ENCODE peak calls at places on chromosomes 3 and 15, in eight cellular contexts. M, H, U, L, F, C, I and R are unnamed samples.
A peak's percentile ranks its signal among the peaks of the same experiment; 100 is the strongest.

GRCh38 chr3:23537006-23537620 is 268.6 kb upstream of the UBE2E1 start:
- DNase-seq in L (no peak), H (peak; percentile 79), I (no peak), C (peak; percentile 3), F (no peak), U (peak; percentile 62), M (no peak), R (no peak)

GRCh38 chr3:34599595-34599994 is 801.2 kb downstream of the PDCD6IP start:
- DNase-seq in M (no peak), C (no peak), L (no peak), U (no peak), F (no peak), H (no peak), I (no peak), R (no peak)

GRCh38 chr15:64825081-64825430 is 391 bp downstream of the PIF1 start:
- DNase-seq in M (no peak), F (no peak), I (no peak), C (no peak), U (no peak), H (no peak), L (no peak), R (peak; percentile 46)

GRCh38 chr3:49702672-49703071 is 13.3 kb downstream of the RNF123 start:
- DNase-seq in I (no peak), M (no peak), H (no peak), U (no peak), L (no peak), C (no peak), F (no peak), R (no peak)

GRCh38 chr3:112632596-112632995 is 8.3 kb downstream of the CCDC80 start:
- DNase-seq in U (no peak), F (no peak), H (no peak), L (no peak), M (no peak), C (no peak), I (no peak), R (no peak)

GRCh38 chr15:76988874-76989780 is 5.8 kb upstream of the PSTPIP1 start:
- DNase-seq in U (no peak), L (no peak), H (no peak), C (no peak), F (no peak), I (no peak), M (no peak), R (peak; percentile 39)

GRCh38 chr3:186839874-186840641 is 2.5 kb upstream of the ADIPOQ start:
- DNase-seq in C (no peak), L (no peak), I (no peak), U (peak; percentile 21), H (no peak), M (no peak), F (peak; percentile 48), R (no peak)

GRCh38 chr3:30344288-30344687 is 262.1 kb upstream of the TGFBR2 start:
- DNase-seq in H (no peak), I (no peak), F (no peak), C (no peak), L (no peak), M (no peak), U (no peak), R (no peak)

GRCh38 chr3:70264122-70264780 is 48.2 kb downstream of the MDFIC2 start:
- DNase-seq in I (peak; percentile 35), H (no peak), C (no peak), M (no peak), L (peak; percentile 17), U (no peak), F (no peak), R (no peak)

GRCh38 chr3:122466701-122467240 is 48.0 kb downstream of the KPNA1 start:
- DNase-seq in M (no peak), F (no peak), L (no peak), H (no peak), U (no peak), I (no peak), C (no peak), R (no peak)

GRCh38 chr3:34859741-34860140 is 779.6 kb upstream of the ARPP21 start:
- DNase-seq in I (no peak), L (no peak), H (no peak), U (no peak), M (no peak), F (no peak), C (no peak), R (no peak)

GRCh38 chr3:141996437-141996836 is 120.0 kb downstream of the ATP1B3 start:
- DNase-seq in H (no peak), M (no peak), U (no peak), C (no peak), F (peak; percentile 40), L (no peak), I (no peak), R (no peak)

GRCh38 chr3:142000341-142000870 is 124.0 kb downstream of the ATP1B3 start:
- DNase-seq in U (no peak), H (no peak), M (no peak), I (no peak), F (no peak), L (no peak), C (no peak), R (no peak)

GRCh38 chr3:141994856-141995255 is 118.4 kb downstream of the ATP1B3 start:
- DNase-seq in F (no peak), U (no peak), H (no peak), I (no peak), M (no peak), L (no peak), C (no peak), R (no peak)

GRCh38 chr3:142003291-142003690 is 126.8 kb downstream of the ATP1B3 start:
- DNase-seq in M (no peak), L (no peak), F (no peak), C (no peak), U (no peak), I (no peak), H (peak; percentile 16), R (no peak)

GRCh38 chr3:141998674-141999290 is 122.3 kb downstream of the ATP1B3 start:
- DNase-seq in I (no peak), U (no peak), C (no peak), F (peak; percentile 26), H (no peak), L (no peak), M (no peak), R (no peak)
- TF ChIP-seq CTCF in I (peak; percentile 8), U (no peak), C (no peak), F (peak; percentile 47), H (no peak), L (no peak), M (no peak), R (peak; percentile 24)

GRCh38 chr3:140092883-140093536 is 158.0 kb downstream of the CLSTN2 start:
- DNase-seq in C (no peak), U (no peak), H (peak; percentile 6), I (no peak), M (no peak), L (no peak), F (no peak), R (peak; percentile 17)
- TF ChIP-seq CTCF in C (no peak), U (no peak), H (peak; percentile 43), I (no peak), M (no peak), L (no peak), F (no peak), R (peak; percentile 39)

DNA sequence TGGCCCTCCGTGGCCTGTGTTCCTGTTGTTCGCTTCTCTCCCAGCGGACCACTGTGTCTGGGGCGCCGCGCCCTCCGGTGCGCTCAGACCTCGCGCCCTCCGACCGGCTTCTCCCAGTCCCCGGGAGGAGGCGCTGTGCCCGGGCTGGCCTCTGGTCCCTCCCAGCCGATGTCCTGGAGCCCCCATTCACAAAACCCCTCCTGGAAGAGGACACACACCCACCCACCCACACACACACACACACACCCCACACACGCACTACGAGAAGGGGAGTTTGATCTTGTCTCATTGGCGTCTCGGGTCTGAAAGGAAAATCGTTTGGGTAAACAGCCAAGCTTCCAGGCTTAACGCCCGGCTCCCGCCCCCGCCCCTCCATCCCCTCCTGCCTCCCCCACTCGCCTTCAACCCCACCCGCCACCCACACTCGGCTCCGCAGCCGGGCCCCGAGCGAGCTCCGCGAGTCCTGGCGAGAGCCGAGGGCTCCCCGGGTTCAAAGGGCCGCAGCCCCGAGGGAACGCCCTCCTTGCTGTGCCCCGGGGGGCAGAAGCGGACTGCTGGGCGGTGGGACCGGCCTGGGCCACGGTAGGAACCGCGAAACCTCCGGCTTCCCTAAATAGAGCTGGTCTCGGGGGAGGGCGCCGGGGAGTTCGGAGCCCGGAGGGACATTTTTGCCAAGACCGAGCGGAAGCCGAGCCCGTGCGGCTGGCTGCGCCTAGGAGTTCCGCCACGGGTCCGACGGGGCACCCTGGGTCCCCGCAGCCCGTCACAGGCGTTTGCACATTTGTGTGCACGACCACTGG is 23.6 kb downstream of the NR2F2 start:
- DNase-seq in H (peak; percentile 88), L (no peak), F (peak; percentile 67), C (peak; percentile 76), U (peak; percentile 72), I (no peak), M (no peak), R (no peak)
- TF ChIP-seq CTCF in H (peak; percentile 80), L (no peak), F (peak; percentile 61), C (peak; percentile 33), U (peak; percentile 54), I (no peak), M (no peak), R (no peak)

GRCh38 chr15:83105450-83105849 is 2.0 kb upstream of the TM6SF1 start:
- DNase-seq in C (no peak), L (no peak), M (no peak), F (no peak), U (no peak), I (no peak), H (no peak), R (no peak)

GRCh38 chr15:83108266-83109219 is 1.1 kb downstream of the TM6SF1 start:
- DNase-seq in M (peak; percentile 53), C (no peak), L (peak; percentile 57), F (peak; percentile 75), H (no peak), U (no peak), I (peak; percentile 41), R (peak; percentile 83)

GRCh38 chr15:83107841-83108181 is 366 bp downstream of the TM6SF1 start:
- DNase-seq in U (no peak), M (no peak), C (no peak), I (no peak), F (no peak), L (no peak), H (no peak), R (no peak)

GRCh38 chr15:83109532-83109931 is 2.1 kb downstream of the TM6SF1 start:
- DNase-seq in L (no peak), U (no peak), M (no peak), H (no peak), F (no peak), I (no peak), C (no peak), R (no peak)

DNA sequence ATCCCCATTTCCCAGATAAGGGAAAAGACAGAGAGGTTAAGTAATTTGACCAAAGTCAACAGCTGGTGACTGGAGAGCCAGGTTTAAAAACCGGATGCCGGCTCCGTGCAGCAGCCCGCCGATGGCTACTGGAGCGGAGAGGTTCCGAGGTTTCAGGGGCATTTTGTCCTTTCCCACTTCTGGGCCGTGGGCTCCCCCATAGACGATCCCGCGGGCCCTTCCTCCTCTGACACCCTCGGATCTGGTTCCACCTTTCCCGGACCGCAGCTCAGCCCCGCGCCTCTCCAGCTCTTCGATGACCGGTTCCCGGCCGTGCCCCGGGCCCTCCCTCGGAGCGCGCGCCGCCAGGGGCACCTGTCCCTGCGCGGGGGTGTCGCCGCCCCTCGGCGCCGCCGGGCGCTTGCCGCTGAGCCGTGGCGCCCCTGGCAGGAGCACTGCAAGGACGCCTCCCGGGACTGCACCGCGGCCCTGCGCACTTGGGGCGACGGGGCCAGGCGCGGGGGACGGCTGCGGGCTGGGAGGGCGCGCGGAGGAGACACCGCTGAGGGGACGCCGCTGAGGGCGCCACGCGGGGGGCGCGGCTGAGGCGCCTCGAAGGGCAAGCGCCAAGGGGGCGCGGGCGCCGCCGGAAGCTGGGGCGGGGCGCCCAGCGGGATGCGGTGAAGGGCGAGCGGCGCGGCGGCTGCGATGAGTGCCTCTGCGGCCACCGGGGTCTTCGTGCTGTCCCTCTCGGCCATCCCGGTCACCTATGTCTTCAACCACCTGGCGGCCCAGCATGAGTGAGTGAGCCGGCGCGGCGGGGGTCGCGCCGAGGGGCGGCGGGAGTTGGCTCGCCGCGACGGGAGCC is at the start of gene TM6SF1:
- DNase-seq in H (peak; percentile 46), L (no peak), M (no peak), I (no peak), U (peak; percentile 52), C (peak; percentile 64), F (no peak), R (peak; percentile 44)
- TF ChIP-seq CTCF in H (no peak), L (no peak), M (no peak), I (no peak), U (no peak), C (no peak), F (no peak), R (peak; percentile 11)